ENCODE peak calls at places on chromosomes 13 and 19, in ten cellular contexts. X is upper lobe of right lung, D is left ventricle myocardium inferior, V is PC-9, M is lung, S is sigmoid colon, Z is psoas muscle, F is prostate gland, G is esophagus squamous epithelium, I is OCI-LY7. H is an unnamed sample. For H3K4me1, the result is how much of the 10 kb centered on the place peaks cover.

GRCh38 chr13:28492527-28493367 is 2.2 kb downstream of the FLT1 start:
- DNase-seq in X (no peak), D (no peak), V (no peak), M (no peak), S (no peak), Z (no peak), F (no peak), G (no peak), I (no peak), H (no peak)

GRCh38 chr19:18738961-18739690 is 52.0 kb downstream of the COMP start:
- DNase-seq in X (no peak), D (no peak), V (no peak), M (no peak), S (no peak), Z (no peak), F (no peak), G (no peak), I (no peak), H (no peak)

GRCh38 chr19:14818588-14818987 is 16.4 kb downstream of the OR7A5 start:
- DNase-seq in X (no peak), D (no peak), V (no peak), M (no peak), S (no peak), Z (no peak), F (no peak), G (no peak), I (no peak), H (no peak)

GRCh38 chr13:34108396-34108795 is 290.4 kb downstream of the RFC3 start:
- DNase-seq in X (no peak), D (no peak), V (peak), M (no peak), S (no peak), Z (no peak), F (no peak), G (no peak), I (no peak), H (no peak)

GRCh38 chr13:30865131-30866009 is 40.7 kb upstream of the MEDAG start:
- DNase-seq in X (peak), D (peak), V (peak), M (peak), S (peak), Z (peak), F (peak), G (peak), I (peak), H (peak)

GRCh38 chr13:24709186-24709913 is 29.1 kb downstream of the ATP12A start:
- DNase-seq in X (no peak), D (no peak), V (no peak), M (no peak), S (no peak), Z (peak), F (no peak), G (no peak), I (no peak), H (no peak)

GRCh38 chr13:53201454-53202225 is 173.0 kb downstream of the OLFM4 start:
- DNase-seq in X (peak), D (peak), V (no peak), M (no peak), S (no peak), Z (peak), F (no peak), G (no peak), I (no peak), H (peak)

GRCh38 chr13:28716511-28716910 is 2.3 kb downstream of the SLC46A3 start:
- DNase-seq in X (no peak), D (peak), V (peak), M (peak), S (peak), Z (no peak), F (no peak), G (no peak), I (no peak), H (peak)

GRCh38 chr19:19528721-19529490 is at the start of gene YJEFN3:
- DNase-seq in X (no peak), D (no peak), V (no peak), M (no peak), S (no peak), Z (no peak), F (no peak), G (no peak), I (no peak), H (no peak)

GRCh38 chr19:47430041-47430802 is 10.9 kb upstream of the MEIS3 start:
- DNase-seq in X (peak), D (no peak), V (no peak), M (peak), S (no peak), Z (no peak), F (peak), G (no peak), I (no peak), H (no peak)

GRCh38 chr19:51798127-51798526 is 3.2 kb downstream of the FPR3 start:
- DNase-seq in X (no peak), D (no peak), V (no peak), M (no peak), S (no peak), Z (no peak), F (no peak), G (no peak), I (no peak), H (no peak)

GRCh38 chr13:50645092-50645491 is 198.4 kb downstream of the DLEU7 start:
- DNase-seq in X (no peak), D (no peak), V (peak), M (no peak), S (no peak), Z (no peak), F (no peak), G (no peak), I (no peak), H (no peak)

GRCh38 chr19:43634877-43635560 is 4.6 kb downstream of the CADM4 start:
- DNase-seq in X (no peak), D (no peak), V (no peak), M (no peak), S (no peak), Z (no peak), F (no peak), G (no peak), I (peak), H (no peak)

GRCh38 chr13:28035146-28035782 is 46.8 kb upstream of the URAD start:
- DNase-seq in X (no peak), D (no peak), V (no peak), M (peak), S (no peak), Z (no peak), F (peak), G (no peak), I (no peak), H (no peak)

GRCh38 chr13:98842858-98843481 is 90.5 kb upstream of the SLC15A1 start:
- DNase-seq in X (peak), D (peak), V (peak), M (peak), S (peak), Z (peak), F (peak), G (no peak), I (peak), H (peak)

GRCh38 chr19:17847538-17848366 is at the start of gene JAK3:
- DNase-seq in X (no peak), D (peak), V (no peak), M (no peak), S (no peak), Z (no peak), F (no peak), G (no peak), I (peak), H (no peak)

GRCh38 chr19:35533822-35534521 is 716 bp downstream of the GAPDHS start:
- DNase-seq in X (peak), D (no peak), V (no peak), M (no peak), S (no peak), Z (peak), F (no peak), G (no peak), I (no peak), H (no peak)

GRCh38 chr13:36131215-36131930 is at the start of gene DCLK1:
- DNase-seq in X (peak), D (peak), V (no peak), M (peak), S (peak), Z (peak), F (peak), G (no peak), I (no peak), H (peak)

GRCh38 chr13:42971670-42972355 is 20.2 kb downstream of the EPSTI1 start:
- DNase-seq in X (no peak), D (no peak), V (no peak), M (no peak), S (no peak), Z (no peak), F (no peak), G (no peak), I (no peak), H (no peak)

GRCh38 chr19:1933245-1933644 is 7.7 kb upstream of the CSNK1G2 start:
- DNase-seq in X (no peak), D (no peak), V (no peak), M (no peak), S (no peak), Z (no peak), F (no peak), G (no peak), I (no peak), H (no peak)

GRCh38 chr13:41137951-41138350 is 5.3 kb upstream of the KBTBD6 start:
- DNase-seq in X (no peak), D (no peak), V (no peak), M (no peak), S (no peak), Z (no peak), F (no peak), G (no peak), I (no peak), H (no peak)

GRCh38 chr13:32228330-32229041 is 86.7 kb downstream of the ZAR1L start:
- DNase-seq in X (no peak), D (no peak), V (no peak), M (no peak), S (no peak), Z (no peak), F (no peak), G (no peak), I (no peak), H (no peak)

GRCh38 chr13:87089391-87089790 is 581.8 kb upstream of the SLITRK5 start:
- DNase-seq in X (no peak), D (no peak), V (no peak), M (no peak), S (no peak), Z (no peak), F (no peak), G (no peak), I (no peak), H (no peak)

GRCh38 chr19:19966862-19967261 is 66.1 kb downstream of the ZNF93 start:
- DNase-seq in X (no peak), D (no peak), V (no peak), M (no peak), S (no peak), Z (no peak), F (no peak), G (no peak), I (peak), H (no peak)

GRCh38 chr13:34020388-34020787 is 202.4 kb downstream of the RFC3 start:
- DNase-seq in X (no peak), D (no peak), V (no peak), M (no peak), S (no peak), Z (no peak), F (peak), G (no peak), I (no peak), H (no peak)

GRCh38 chr19:48111280-48111679 is 663 bp upstream of the PLA2G4C start:
- DNase-seq in X (no peak), D (no peak), V (no peak), M (no peak), S (no peak), Z (no peak), F (no peak), G (no peak), I (peak), H (no peak)

GRCh38 chr13:79782541-79783216 is 301.7 kb downstream of the NDFIP2 start:
- DNase-seq in X (peak), D (peak), V (no peak), M (peak), S (no peak), Z (no peak), F (peak), G (no peak), I (no peak), H (peak)

GRCh38 chr13:96900992-96901391 is 93.3 kb downstream of the OXGR1 start:
- DNase-seq in X (no peak), D (no peak), V (no peak), M (no peak), S (no peak), Z (no peak), F (no peak), G (no peak), I (no peak), H (no peak)

GRCh38 chr19:339262-339887 is 5.2 kb downstream of the MIER2 start:
- DNase-seq in X (no peak), D (no peak), V (no peak), M (no peak), S (no peak), Z (no peak), F (no peak), G (no peak), I (no peak), H (no peak)

GRCh38 chr13:91058066-91058465 is 289.4 kb upstream of the MIR17HG start:
- DNase-seq in X (no peak), D (no peak), V (no peak), M (no peak), S (no peak), Z (no peak), F (no peak), G (no peak), I (no peak), H (no peak)

GRCh38 chr19:49097453-49098288 is 12.4 kb downstream of the SNRNP70 start:
- DNase-seq in X (no peak), D (peak), V (peak), M (peak), S (peak), Z (peak), F (peak), G (no peak), I (peak), H (peak)

GRCh38 chr13:101751488-101751887 is 299.0 kb downstream of the ITGBL1 start:
- DNase-seq in X (no peak), D (no peak), V (peak), M (no peak), S (no peak), Z (no peak), F (no peak), G (no peak), I (no peak), H (no peak)

GRCh38 chr19:45102481-45102880 is 9.5 kb downstream of the PPP1R37 start:
- DNase-seq in X (no peak), D (no peak), V (no peak), M (no peak), S (no peak), Z (no peak), F (no peak), G (no peak), I (no peak), H (no peak)

GRCh38 chr19:45104658-45105384 is 11.8 kb downstream of the PPP1R37 start:
- DNase-seq in X (no peak), D (no peak), V (no peak), M (no peak), S (no peak), Z (no peak), F (no peak), G (no peak), I (no peak), H (no peak)

GRCh38 chr19:45103200-45103624 is 10.2 kb downstream of the PPP1R37 start:
- DNase-seq in X (no peak), D (peak), V (no peak), M (no peak), S (peak), Z (no peak), F (no peak), G (no peak), I (no peak), H (no peak)

GRCh38 chr19:45101796-45102195 is 8.8 kb downstream of the PPP1R37 start:
- DNase-seq in X (no peak), D (no peak), V (no peak), M (no peak), S (no peak), Z (no peak), F (no peak), G (no peak), I (no peak), H (no peak)

GRCh38 chr19:45103625-45104319 is 10.8 kb downstream of the PPP1R37 start:
- DNase-seq in X (no peak), D (no peak), V (no peak), M (no peak), S (no peak), Z (no peak), F (no peak), G (no peak), I (no peak), H (no peak)
- TF ChIP-seq CTCF in X (no peak), D (peak), V (no peak), M (no peak), S (no peak), Z (no peak), F (no peak), G (no peak), I (no peak), H (no peak)

GRCh38 chr19:6239871-6240676 is 39.7 kb downstream of the MLLT1 start:
- DNase-seq in X (peak), D (peak), V (no peak), M (no peak), S (no peak), Z (peak), F (no peak), G (no peak), I (no peak), H (peak)

GRCh38 chr19:6239401-6239844 is 40.4 kb downstream of the MLLT1 start:
- DNase-seq in X (peak), D (peak), V (no peak), M (no peak), S (no peak), Z (peak), F (no peak), G (no peak), I (no peak), H (no peak)

GRCh38 chr19:6242677-6243076 is 37.1 kb downstream of the MLLT1 start:
- DNase-seq in X (no peak), D (no peak), V (no peak), M (no peak), S (no peak), Z (no peak), F (no peak), G (no peak), I (no peak), H (peak)

GRCh38 chr19:6241056-6241455 is 38.7 kb downstream of the MLLT1 start:
- DNase-seq in X (peak), D (peak), V (no peak), M (no peak), S (no peak), Z (peak), F (no peak), G (no peak), I (no peak), H (no peak)

DNA sequence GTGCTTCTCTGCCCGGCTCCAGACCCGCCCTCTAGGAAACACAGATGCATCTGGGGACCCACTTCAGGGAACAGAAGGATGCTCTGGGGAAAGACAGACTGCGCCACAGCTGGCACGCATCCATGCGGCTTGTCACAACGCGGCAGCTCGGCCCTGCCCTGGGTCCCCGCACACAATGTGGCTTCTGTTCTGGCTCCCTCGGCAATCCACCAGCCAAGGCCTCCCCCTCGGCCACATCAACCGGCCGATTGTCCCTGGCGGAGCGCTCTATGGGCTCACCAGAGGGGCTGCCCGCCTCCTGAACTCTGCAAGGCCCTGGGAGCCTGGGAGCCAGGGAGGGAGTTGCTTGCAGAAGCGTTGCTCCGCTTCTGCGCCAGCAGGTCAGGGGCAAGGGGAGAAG is 38.1 kb downstream of the MLLT1 start:
- DNase-seq in X (peak), D (peak), V (no peak), M (no peak), S (peak), Z (peak), F (peak), G (no peak), I (no peak), H (no peak)
- H3K4me1 ChIP-seq in X (half or more), D (half or more), V (under half), M (under half), S (under half), Z (half or more), F (half or more), G (under half), I (under half), H (under half)

DNA sequence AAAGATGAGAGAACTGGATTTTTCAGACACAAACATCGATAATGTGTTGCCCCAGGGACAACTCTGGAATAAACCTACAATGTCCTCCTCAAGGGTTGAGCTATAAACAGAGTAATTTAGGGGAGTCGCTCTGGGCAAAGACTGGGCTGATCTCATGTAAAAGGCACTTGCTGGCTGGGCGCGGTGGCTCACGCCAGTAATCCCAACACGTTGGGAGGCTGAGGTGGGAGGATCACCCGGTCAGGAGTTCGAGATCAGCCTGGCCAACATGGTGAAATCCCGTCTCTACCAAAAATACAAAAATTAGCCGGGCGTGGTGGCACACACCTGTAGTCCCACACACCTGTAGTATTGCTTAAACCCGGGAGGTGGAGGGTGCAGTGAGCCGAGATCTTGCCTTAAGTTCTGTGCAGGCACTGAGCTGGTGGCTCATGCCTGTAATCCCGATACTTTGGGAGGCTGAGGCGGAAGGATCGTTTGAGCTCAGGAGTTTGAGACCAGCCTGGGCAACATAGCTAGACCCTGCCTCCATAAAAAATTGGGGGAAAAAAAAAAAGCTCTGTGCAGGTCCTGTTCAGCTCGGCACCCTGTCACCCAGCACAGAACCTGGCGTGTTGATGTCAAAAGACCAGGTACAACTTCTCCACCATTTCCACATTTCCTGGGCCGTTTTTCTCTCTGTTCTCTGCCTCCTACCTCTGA is 1.4 kb downstream of the TIMM44 start:
- DNase-seq in X (no peak), D (no peak), V (no peak), M (no peak), S (no peak), Z (no peak), F (no peak), G (no peak), I (no peak), H (no peak)
- H3K4me3 ChIP-seq in X (no peak), D (peak), V (peak), M (no peak), S (peak), Z (peak), F (peak), G (peak), I (peak), H (peak)

DNA sequence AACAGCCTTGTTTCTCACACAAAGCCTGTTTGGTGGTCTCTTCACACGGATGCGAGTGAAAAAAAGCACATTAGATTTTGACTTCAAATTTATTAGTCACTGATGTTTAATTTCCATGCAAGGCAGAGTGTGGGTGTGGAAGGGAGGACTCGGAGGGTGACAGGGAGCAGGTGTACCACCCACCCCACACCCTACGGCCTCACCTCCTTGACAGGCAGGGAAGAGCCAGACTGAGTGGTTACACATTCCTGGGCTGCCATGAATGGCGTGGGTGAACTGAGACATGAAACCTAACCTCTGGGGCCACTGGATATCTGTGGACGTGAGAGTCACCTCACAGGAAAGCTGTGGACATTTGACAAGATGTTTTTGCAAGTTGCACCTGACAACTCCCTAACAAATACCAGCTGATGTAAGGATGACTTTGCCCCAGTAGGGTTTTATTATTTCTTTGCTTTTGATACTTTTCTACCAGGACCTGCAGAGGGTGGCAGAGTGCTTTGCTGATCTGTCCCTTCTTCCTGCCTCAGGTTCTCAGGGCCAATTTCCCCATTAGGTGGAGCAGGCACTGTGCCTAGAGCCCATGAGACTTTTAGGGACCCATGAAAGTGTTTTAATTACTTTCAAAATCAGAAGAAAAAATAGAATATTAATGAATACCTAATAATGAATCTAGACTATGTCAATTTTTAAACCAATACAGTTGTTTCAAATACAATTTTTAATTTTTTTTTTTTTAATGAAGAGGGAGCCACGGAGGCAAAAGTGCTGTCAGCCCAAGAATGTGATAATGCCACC is 58.2 kb upstream of the CYSLTR2 start:
- DNase-seq in X (no peak), D (peak), V (no peak), M (peak), S (peak), Z (no peak), F (peak), G (no peak), I (peak), H (peak)
- TF ChIP-seq CTCF in X (peak), D (peak), V (peak), M (peak), S (peak), Z (peak), F (no peak), G (peak), I (peak), H (peak)

GRCh38 chr19:4710281-4710600 is 13.4 kb downstream of the DPP9 start:
- DNase-seq in X (no peak), D (no peak), V (no peak), M (no peak), S (no peak), Z (no peak), F (no peak), G (no peak), I (no peak), H (no peak)
- H3K4me1 ChIP-seq in X (under half), D (half or more), V (under half), M (under half), S (under half), Z (half or more), F (under half), G (under half), I (under half), H (under half)

GRCh38 chr19:40567750-40568494 is 8.8 kb upstream of the SHKBP1 start:
- DNase-seq in X (no peak), D (no peak), V (no peak), M (no peak), S (no peak), Z (no peak), F (no peak), G (no peak), I (no peak), H (no peak)
- H3K4me3 ChIP-seq in X (peak), D (peak), V (no peak), M (no peak), S (peak), Z (peak), F (peak), G (peak), I (no peak), H (peak)